ENCODE peak calls at places on chromosomes 16 and 17, in nine cellular contexts. B is cardiac muscle cell; Y is right cardiac atrium; F is NCI-H460; W is keratinocyte; K is ACHN; E is stimulated activated CD4-positive, alpha-beta T cell treated with anti-CD3 and anti-CD28 coated beads, Interleukin-2, amount 100 ng/mL, for 48 hours; C is stimulated activated CD8-positive, alpha-beta memory T cell treated with anti-CD3 and anti-CD28 coated beads, Interleukin-7, amount 100 ng/mL, for 1 hour; N is T follicular helper cell. R is an unnamed sample.

GRCh38 chr17:19250421-19251141 is 13.4 kb downstream of the EPN2 start:
- DNase-seq in B (no peak), Y (peak), F (no peak), W (no peak), K (no peak), E (no peak), C (no peak), N (no peak), R (no peak)

GRCh38 chr17:10888858-10889257 is 51.0 kb upstream of the PIRT start:
- DNase-seq in B (no peak), Y (no peak), F (no peak), W (no peak), K (no peak), E (no peak), C (no peak), N (no peak), R (no peak)

GRCh38 chr16:80015566-80015965 is 415.0 kb upstream of the MAF start:
- DNase-seq in B (no peak), Y (no peak), F (no peak), W (no peak), K (no peak), E (no peak), C (no peak), N (no peak), R (peak)

GRCh38 chr17:51445934-51446333 is 185.6 kb downstream of the UTP18 start:
- DNase-seq in B (no peak), Y (no peak), F (no peak), W (no peak), K (no peak), E (no peak), C (no peak), N (no peak), R (no peak)

GRCh38 chr17:4510615-4510941 is 11.9 kb downstream of the SPNS2 start:
- DNase-seq in B (no peak), Y (no peak), F (no peak), W (no peak), K (no peak), E (no peak), C (no peak), N (no peak), R (no peak)

GRCh38 chr17:60158751-60159478 is 9.1 kb downstream of the CA4 start:
- DNase-seq in B (peak), Y (no peak), F (no peak), W (no peak), K (no peak), E (no peak), C (no peak), N (no peak), R (no peak)

GRCh38 chr17:50686494-50687199 is 21.1 kb downstream of the ANKRD40 start:
- DNase-seq in B (no peak), Y (peak), F (no peak), W (no peak), K (peak), E (no peak), C (no peak), N (no peak), R (peak)

GRCh38 chr16:50612849-50613198 is 64.6 kb downstream of the NKD1 start:
- DNase-seq in B (no peak), Y (no peak), F (no peak), W (no peak), K (no peak), E (no peak), C (no peak), N (no peak), R (no peak)

GRCh38 chr17:65078441-65079160 is 22.1 kb upstream of the GNA13 start:
- DNase-seq in B (no peak), Y (no peak), F (no peak), W (no peak), K (peak), E (no peak), C (no peak), N (no peak), R (peak)

GRCh38 chr17:4953461-4953961 is 2.6 kb downstream of the ENO3 start:
- DNase-seq in B (no peak), Y (no peak), F (no peak), W (no peak), K (peak), E (no peak), C (no peak), N (no peak), R (peak)

GRCh38 chr17:65823713-65824112 is 262.3 kb upstream of the AXIN2 start:
- DNase-seq in B (no peak), Y (no peak), F (no peak), W (no peak), K (no peak), E (no peak), C (no peak), N (no peak), R (no peak)

GRCh38 chr17:5837055-5837491 is 233.1 kb upstream of the WSCD1 start:
- DNase-seq in B (no peak), Y (no peak), F (no peak), W (peak), K (peak), E (no peak), C (no peak), N (no peak), R (peak)

GRCh38 chr17:17934796-17935195 is 37.4 kb downstream of the TOM1L2 start:
- DNase-seq in B (no peak), Y (no peak), F (no peak), W (no peak), K (no peak), E (no peak), C (no peak), N (no peak), R (no peak)

GRCh38 chr16:70573451-70574121 is 50.0 kb downstream of the SF3B3 start:
- DNase-seq in B (no peak), Y (no peak), F (no peak), W (no peak), K (no peak), E (no peak), C (no peak), N (no peak), R (peak)

GRCh38 chr17:61579382-61579781 is 11.6 kb downstream of the NACA2 start:
- DNase-seq in B (no peak), Y (no peak), F (no peak), W (no peak), K (no peak), E (no peak), C (no peak), N (no peak), R (no peak)

GRCh38 chr17:81487487-81488275 is 24.9 kb downstream of the ACTG1 start:
- DNase-seq in B (peak), Y (peak), F (peak), W (no peak), K (peak), E (peak), C (peak), N (peak), R (peak)

GRCh38 chr17:80716986-80717385 is 172.3 kb downstream of the RPTOR start:
- DNase-seq in B (no peak), Y (no peak), F (no peak), W (no peak), K (no peak), E (no peak), C (no peak), N (no peak), R (no peak)

GRCh38 chr16:85137323-85138072 is 25.2 kb upstream of the CIBAR2 start:
- DNase-seq in B (peak), Y (peak), F (peak), W (no peak), K (peak), E (no peak), C (no peak), N (no peak), R (peak)

GRCh38 chr17:78351449-78352006 is 8.3 kb downstream of the SOCS3 start:
- DNase-seq in B (peak), Y (peak), F (peak), W (peak), K (peak), E (no peak), C (no peak), N (no peak), R (peak)

GRCh38 chr17:44464037-44464436 is 39.2 kb downstream of the GPATCH8 start:
- DNase-seq in B (no peak), Y (no peak), F (no peak), W (no peak), K (no peak), E (no peak), C (no peak), N (no peak), R (peak)

R was measured in M059J.